ENCODE peak calls at places on chromosomes 11 and 22, in seven cellular contexts. K is MV-4-11; J is stimulated activated CD4-positive, alpha-beta T cell treated with anti-CD3 and anti-CD28 coated beads, Interleukin-15, amount 100 ng/mL, for 24 hours; Q is brain pericyte; E is DMS 273 treated with DMSO at 0.1 percent for 48 hours; I is NCI-H2171; N is stimulated activated CD8-positive, alpha-beta memory T cell treated with anti-CD3 and anti-CD28 coated beads, Interleukin-4, amount 100 ng/mL, for 1 hour. A is an unnamed sample.

GRCh38 chr11:13143486-13144297 is 133.9 kb upstream of the BMAL1 start:
- DNase-seq in K (peak), J (no peak), Q (no peak), E (no peak), I (no peak), N (no peak), A (no peak)

GRCh38 chr22:29370556-29370955 is 17.8 kb downstream of the AP1B1 start:
- DNase-seq in K (no peak), J (no peak), Q (no peak), E (no peak), I (no peak), N (no peak), A (no peak)

GRCh38 chr11:69905611-69906452 is 86.6 kb upstream of the FGF3 start:
- DNase-seq in K (no peak), J (no peak), Q (no peak), E (no peak), I (no peak), N (no peak), A (no peak)

GRCh38 chr22:48673806-48674500 is 1153.7 kb downstream of the BRD1 start:
- DNase-seq in K (no peak), J (no peak), Q (no peak), E (no peak), I (no peak), N (no peak), A (no peak)

GRCh38 chr11:20161923-20162322 is 1.6 kb upstream of the DBX1 start:
- DNase-seq in K (no peak), J (no peak), Q (no peak), E (no peak), I (no peak), N (no peak), A (no peak)

GRCh38 chr11:60367896-60368295 is 10.4 kb upstream of the MS4A7 start:
- DNase-seq in K (no peak), J (no peak), Q (no peak), E (no peak), I (no peak), N (no peak), A (no peak)

GRCh38 chr22:40116496-40117200 is 61.1 kb upstream of the TNRC6B start:
- DNase-seq in K (no peak), J (peak), Q (no peak), E (no peak), I (no peak), N (peak), A (no peak)

GRCh38 chr11:35098850-35099249 is 40.1 kb upstream of the CD44 start:
- DNase-seq in K (peak), J (no peak), Q (no peak), E (no peak), I (no peak), N (no peak), A (no peak)

GRCh38 chr11:76579047-76579751 is 91.3 kb downstream of the LRRC32 start:
- DNase-seq in K (no peak), J (no peak), Q (peak), E (no peak), I (no peak), N (no peak), A (no peak)

GRCh38 chr11:70065318-70066135 is 12.6 kb upstream of the ANO1 start:
- DNase-seq in K (no peak), J (no peak), Q (no peak), E (no peak), I (no peak), N (no peak), A (no peak)

GRCh38 chr11:47399860-47400812 is 8.3 kb upstream of the SLC39A13 start:
- DNase-seq in K (no peak), J (no peak), Q (no peak), E (no peak), I (no peak), N (peak), A (no peak)

GRCh38 chr11:117972589-117973445 is 13.4 kb upstream of the IL10RA start:
- DNase-seq in K (no peak), J (no peak), Q (no peak), E (no peak), I (no peak), N (no peak), A (no peak)

GRCh38 chr11:71155846-71156245 is 96.5 kb downstream of the SHANK2 start:
- DNase-seq in K (no peak), J (no peak), Q (no peak), E (no peak), I (no peak), N (no peak), A (no peak)

A was measured in NCI-H1694 treated with DMSO at 0.1 percent for 48 hours.